ENCODE peak calls at places on chromosomes 7 and 10, in seven cellular contexts. D is astrocyte, O is brain microvascular endothelial cell, Z is astrocyte of the spinal cord, H is A549, Y is uterus, C is fibroblast of villous mesenchyme. S is an unnamed sample.

GRCh38 chr10:97923476-97923875 is 73.8 kb downstream of the GOLGA7B start:
- DNase-seq in H (no peak), Z (no peak), C (no peak), Y (no peak), O (no peak), D (no peak), S (no peak)

GRCh38 chr7:106779877-106780276 is 85.2 kb upstream of the PIK3CG start:
- DNase-seq in Y (no peak), H (peak; percentile 25), C (no peak), Z (no peak), D (no peak), O (no peak), S (no peak)

GRCh38 chr7:81645435-81645834 is 124.4 kb downstream of the HGF start:
- DNase-seq in O (no peak), Y (no peak), Z (no peak), C (no peak), D (no peak), H (no peak), S (no peak)

GRCh38 chr7:108109216-108109908 is 20.8 kb downstream of the LAMB4 start:
- DNase-seq in D (no peak), Z (no peak), O (no peak), H (peak; percentile 28), C (no peak), Y (no peak), S (peak; percentile 28)

GRCh38 chr10:30171601-30172000 is 112.2 kb upstream of the JCAD start:
- DNase-seq in Y (no peak), D (no peak), H (no peak), O (no peak), Z (no peak), C (peak; percentile 66), S (no peak)

GRCh38 chr10:6163364-6164270 is 39.1 kb upstream of the PFKFB3 start:
- DNase-seq in Z (peak; percentile 84), O (peak; percentile 45), H (peak; percentile 80), D (peak; percentile 66), Y (peak; percentile 82), C (peak; percentile 90), S (peak; percentile 79)

GRCh38 chr10:69261184-69261583 is 17.1 kb upstream of the HK1 start:
- DNase-seq in H (no peak), D (no peak), O (no peak), Y (no peak), C (no peak), Z (no peak), S (no peak)

GRCh38 chr10:102648889-102649752 is 4.8 kb downstream of the TRIM8 start:
- DNase-seq in O (no peak), H (no peak), Z (no peak), D (no peak), C (no peak), Y (no peak), S (no peak)

GRCh38 chr10:5659702-5660528 is 6.5 kb downstream of the ASB13 start:
- DNase-seq in C (peak; percentile 70), Z (peak; percentile 27), H (peak; percentile 43), D (peak; percentile 36), O (peak; percentile 53), Y (peak; percentile 46), S (peak; percentile 86)

DNA sequence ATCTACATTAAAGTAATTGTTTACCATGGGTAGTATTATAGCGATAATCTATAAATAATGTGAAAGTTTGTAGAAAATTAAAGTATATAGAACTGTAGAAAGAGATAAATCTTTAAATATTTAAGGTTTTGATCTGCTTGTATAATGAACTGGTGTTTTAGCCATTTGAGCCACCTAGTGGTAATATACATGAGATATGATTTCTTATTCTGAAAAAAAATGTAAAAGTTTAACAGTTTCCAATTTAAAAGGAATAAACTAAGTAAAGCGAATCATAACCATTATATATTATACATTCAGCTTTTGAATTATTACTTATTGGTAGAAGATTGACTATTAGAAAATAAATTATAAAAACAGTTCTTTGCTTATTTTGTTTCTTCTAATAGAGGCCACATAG is 91.2 kb downstream of the OTUD1 start:
- DNase-seq in C (peak; percentile 34), D (peak; percentile 1), Y (no peak), O (no peak), H (peak; percentile 5), Z (peak; percentile 18), S (peak; percentile 38)
- TF ChIP-seq CTCF in C (peak; percentile 44), D (peak; percentile 9), Y (peak; percentile 12), O (peak; percentile 33), H (no peak), Z (peak; percentile 13), S (peak; percentile 38)

DNA sequence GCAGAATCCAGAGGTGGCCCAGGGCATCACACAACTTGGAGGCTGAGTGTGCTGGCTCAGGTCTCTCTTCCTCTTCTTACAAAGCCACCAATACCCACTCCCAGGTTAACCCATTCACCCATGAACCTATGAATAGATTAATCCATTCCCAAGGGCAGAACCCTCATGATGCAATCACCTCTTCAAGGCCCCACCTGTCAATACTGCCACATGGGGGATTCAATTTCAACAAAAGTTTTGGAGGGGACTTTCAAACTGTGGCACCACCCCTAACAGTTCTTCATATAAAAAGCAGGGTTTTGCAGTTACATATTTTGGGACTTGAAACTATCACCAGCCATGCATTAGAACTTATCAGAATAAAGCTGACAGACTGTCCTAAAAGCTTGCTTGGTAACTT is 193.6 kb upstream of the RNF32 start:
- DNase-seq in Y (no peak), C (no peak), H (no peak), D (no peak), O (no peak), Z (no peak), S (no peak)
- H3K4me3 ChIP-seq in Y (no peak overlapping the region), C (no peak overlapping the region), H (no peak overlapping the region), D (no peak overlapping the region), O (no peak overlapping the region), Z (no peak overlapping the region), S (no peak overlapping the region)

DNA sequence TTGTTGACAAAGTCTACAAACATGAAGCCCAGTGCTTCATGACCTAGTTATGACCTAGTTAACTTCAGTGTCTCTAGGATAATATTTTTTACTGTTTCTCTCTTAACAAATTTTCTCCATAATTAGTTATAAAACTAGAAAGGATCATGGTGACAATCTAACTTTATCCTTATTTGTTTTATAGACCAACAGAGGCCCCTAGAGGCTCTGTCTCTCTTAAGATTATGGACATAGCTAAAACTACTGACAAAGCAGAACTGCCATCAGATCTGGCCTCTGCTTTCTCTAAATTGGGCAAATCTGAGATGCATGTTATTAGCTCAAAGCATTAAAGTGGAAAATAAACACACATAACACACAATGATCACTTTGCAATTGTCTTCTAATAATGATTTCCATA is 176.0 kb downstream of the CSTF2T start:
- DNase-seq in D (no peak), O (no peak), C (no peak), Y (no peak), H (no peak), Z (no peak), S (no peak)
- TF ChIP-seq CTCF in D (no peak), O (no peak), C (no peak), Y (no peak), H (no peak), Z (no peak), S (no peak)

DNA sequence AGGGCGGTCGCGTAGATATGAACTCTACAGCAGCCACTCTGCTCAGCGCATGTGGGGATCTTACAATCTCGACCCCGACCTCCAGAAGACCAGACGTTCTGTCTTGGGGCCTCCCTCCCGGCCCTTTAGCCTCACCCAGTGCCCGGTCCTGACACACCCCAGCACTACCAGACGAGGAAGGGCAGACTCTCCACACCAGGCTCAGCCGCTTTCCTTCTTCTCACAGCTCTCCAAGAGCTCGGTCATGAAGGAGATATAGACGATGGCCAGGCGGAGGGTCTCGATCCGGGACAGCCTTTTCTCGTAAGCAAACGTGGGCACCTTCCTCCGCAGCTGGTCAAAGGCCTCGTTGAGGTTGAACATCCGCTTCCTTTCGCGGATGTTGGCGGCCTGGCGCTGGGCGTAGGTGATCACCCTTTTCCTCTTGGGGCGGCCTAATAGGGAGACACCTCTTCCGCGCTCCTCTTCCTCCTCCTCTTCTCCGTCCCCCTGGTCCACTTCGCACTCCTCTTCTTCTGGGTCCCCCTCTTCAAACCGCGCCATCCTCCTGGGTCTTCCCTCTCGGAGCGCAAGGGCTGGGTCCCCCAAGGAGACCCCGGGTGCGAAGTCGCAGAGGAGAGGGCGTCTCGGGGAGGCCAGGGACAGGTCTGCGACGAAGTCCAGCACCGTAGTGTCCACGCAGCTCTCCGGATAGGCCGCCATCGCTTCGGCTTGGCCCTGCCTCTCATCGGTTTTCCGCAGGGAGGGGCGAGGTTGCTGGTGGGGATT is at the start of gene FERD3L:
- DNase-seq in Y (no peak), Z (no peak), H (no peak), O (no peak), D (no peak), C (no peak), S (no peak)
- H3K4me3 ChIP-seq in Y (no peak within 1 kb of the TSS), Z (peak within 1 kb of the TSS; percentile 12), H (no peak within 1 kb of the TSS), O (peak within 1 kb of the TSS; percentile 42), D (no peak within 1 kb of the TSS), C (no peak within 1 kb of the TSS), S (peak within 1 kb of the TSS; percentile 27)

DNA sequence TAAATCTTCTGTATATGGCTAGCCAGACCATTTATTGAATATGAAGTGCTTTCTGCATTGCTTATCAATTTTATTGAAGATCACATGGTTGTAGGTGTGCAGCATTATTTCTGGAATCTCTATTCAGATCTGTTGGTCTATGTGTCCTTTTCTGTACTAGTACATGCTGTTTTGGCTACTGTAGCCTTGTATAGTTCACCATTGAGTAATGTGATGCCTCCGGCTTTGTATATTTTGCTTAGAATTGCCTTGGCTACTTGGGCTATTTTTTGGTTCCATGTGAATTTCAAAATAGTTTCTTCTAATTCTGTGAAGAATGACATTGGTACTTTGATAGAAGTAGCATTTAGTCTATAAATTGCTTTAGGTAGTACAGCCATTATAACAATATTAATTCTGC is 1187.2 kb downstream of the XPNPEP1 start:
- DNase-seq in O (no peak), Z (peak; percentile 49), Y (no peak), H (no peak), C (no peak), D (peak; percentile 38), S (no peak)
- TF ChIP-seq CTCF in O (no peak), Z (no peak), Y (no peak), H (no peak), C (no peak), D (no peak), S (no peak)

DNA sequence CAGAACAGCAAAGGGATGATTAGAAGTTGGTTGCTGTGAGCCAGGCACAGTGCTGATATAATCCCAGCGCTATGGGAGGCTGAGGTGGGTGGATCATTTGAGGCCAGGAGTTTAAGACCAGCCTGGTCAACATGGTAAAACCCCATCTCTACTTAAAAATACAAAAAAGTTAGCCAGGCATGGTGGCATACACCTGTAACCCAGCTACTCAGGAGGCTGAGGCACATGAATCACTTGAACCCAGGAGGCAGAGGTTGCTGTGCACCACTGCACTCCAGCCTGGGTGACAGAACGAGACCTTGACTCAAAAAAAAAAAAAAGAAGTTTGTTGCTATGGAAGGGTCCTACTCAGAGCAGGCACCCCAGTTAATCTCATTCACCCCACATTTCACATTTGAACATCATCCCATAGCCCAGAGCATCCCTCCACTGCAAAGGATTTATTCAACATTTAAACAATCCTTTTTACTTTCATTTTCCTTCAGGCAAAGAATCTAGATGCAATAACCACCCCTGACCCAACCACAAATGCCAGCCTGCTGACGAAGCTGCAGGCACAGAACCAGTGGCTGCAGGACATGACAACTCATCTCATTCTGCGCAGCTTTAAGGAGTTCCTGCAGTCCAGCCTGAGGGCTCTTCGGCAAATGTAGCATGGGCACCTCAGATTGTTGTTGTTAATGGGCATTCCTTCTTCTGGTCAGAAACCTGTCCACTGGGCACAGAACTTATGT is 4.1 kb downstream of the IL6 start:
- DNase-seq in Z (peak; percentile 89), H (no peak), O (peak; percentile 69), Y (no peak), C (peak; percentile 64), D (peak; percentile 80), S (peak; percentile 72)
- H3K4me3 ChIP-seq in Z (peak overlapping the region; percentile 12), H (no peak overlapping the region), O (peak overlapping the region; percentile 16), Y (no peak overlapping the region), C (no peak overlapping the region), D (peak overlapping the region; percentile 7), S (no peak overlapping the region)

GRCh38 chr10:51233337-51234100 is 159.2 kb downstream of the PRKG1 start:
- DNase-seq in D (peak; percentile 7), Z (no peak), Y (no peak), O (no peak), H (no peak), C (no peak), S (no peak)
- TF ChIP-seq CTCF in D (no peak), Z (no peak), Y (no peak), O (no peak), H (no peak), C (no peak), S (no peak)

S was measured in fibroblast of mammary gland.